ENCODE peak calls at places on chromosomes 6 and 20, in seven cellular contexts. M, W, L, N, K, Z and V are unnamed samples.

GRCh38 chr20:13644010-13644409 is 5.3 kb upstream of the TASP1 start:
- DNase-seq in M (no peak), W (no peak), L (peak; percentile 90), N (no peak), K (peak; percentile 21), Z (peak; percentile 34), V (peak; percentile 20)

GRCh38 chr6:25248100-25248499 is 31.1 kb upstream of the CARMIL1 start:
- DNase-seq in M (no peak), W (no peak), L (peak; percentile 88), N (no peak), K (peak; percentile 52), Z (peak; percentile 86), V (peak; percentile 60)

GRCh38 chr20:35560105-35560511 is 18.2 kb downstream of the ERGIC3 start:
- DNase-seq in M (no peak), W (no peak), L (no peak), N (no peak), K (no peak), Z (no peak), V (no peak)

GRCh38 chr6:113464536-113464935 is 392.6 kb upstream of the MARCKS start:
- DNase-seq in M (no peak), W (no peak), L (no peak), N (no peak), K (no peak), Z (no peak), V (no peak)

GRCh38 chr6:132004668-132005067 is 53.5 kb upstream of the CCN2 start:
- DNase-seq in M (no peak), W (no peak), L (no peak), N (no peak), K (peak; percentile 36), Z (no peak), V (no peak)

GRCh38 chr6:118102401-118102800 is 195.3 kb downstream of the SLC35F1 start:
- DNase-seq in M (no peak), W (no peak), L (no peak), N (no peak), K (no peak), Z (no peak), V (no peak)

GRCh38 chr6:1625352-1625773 is 15.6 kb downstream of the FOXC1 start:
- DNase-seq in M (no peak), W (no peak), L (no peak), N (no peak), K (peak; percentile 65), Z (no peak), V (no peak)

GRCh38 chr6:3326179-3326971 is 67.6 kb downstream of the PSMG4 start:
- DNase-seq in M (no peak), W (no peak), L (peak; percentile 74), N (no peak), K (peak; percentile 16), Z (no peak), V (no peak)

GRCh38 chr6:40894962-40895799 is 143.8 kb downstream of the UNC5CL start:
- DNase-seq in M (peak; percentile 56), W (no peak), L (peak; percentile 47), N (peak; percentile 12), K (peak; percentile 44), Z (peak; percentile 39), V (peak; percentile 57)

GRCh38 chr6:28142446-28142845 is 763 bp downstream of the ZKSCAN8 start:
- DNase-seq in M (no peak), W (no peak), L (peak; percentile 21), N (no peak), K (peak; percentile 38), Z (no peak), V (peak; percentile 40)

GRCh38 chr6:170208171-170208601 is 82.7 kb downstream of the DLL1 start:
- DNase-seq in M (no peak), W (no peak), L (no peak), N (peak; percentile 2), K (no peak), Z (no peak), V (no peak)

GRCh38 chr20:59955131-59955796 is 3.0 kb upstream of the CDH26 start:
- DNase-seq in M (no peak), W (no peak), L (no peak), N (no peak), K (no peak), Z (no peak), V (peak; percentile 8)

GRCh38 chr6:168334072-168334471 is 14.5 kb upstream of the DACT2 start:
- DNase-seq in M (no peak), W (no peak), L (no peak), N (no peak), K (no peak), Z (no peak), V (no peak)

GRCh38 chr20:24135786-24136185 is 147.2 kb upstream of the GGTLC1 start:
- DNase-seq in M (no peak), W (no peak), L (no peak), N (no peak), K (no peak), Z (no peak), V (no peak)

GRCh38 chr6:36727491-36728021 is 29.9 kb downstream of the RAB44 start:
- DNase-seq in M (no peak), W (no peak), L (peak; percentile 52), N (no peak), K (peak; percentile 5), Z (peak; percentile 42), V (peak; percentile 37)

GRCh38 chr6:37396571-37397185 is 36.3 kb upstream of the CMTR1 start:
- DNase-seq in M (no peak), W (no peak), L (peak; percentile 69), N (no peak), K (peak; percentile 84), Z (peak; percentile 29), V (peak; percentile 63)

GRCh38 chr20:33874129-33874528 is 63.0 kb downstream of the CHMP4B start:
- DNase-seq in M (no peak), W (no peak), L (no peak), N (no peak), K (no peak), Z (no peak), V (no peak)

GRCh38 chr6:107674995-107675738 is 148.9 kb downstream of the SCML4 start:
- DNase-seq in M (peak; percentile 90), W (peak; percentile 81), L (peak; percentile 77), N (peak; percentile 47), K (peak; percentile 86), Z (peak; percentile 83), V (peak; percentile 85)
- H3K4me3 ChIP-seq in M (peak overlapping the region; percentile 47), W (peak overlapping the region; percentile 9), L (no peak overlapping the region), N (peak overlapping the region; percentile 6), K (no peak overlapping the region), Z (no peak overlapping the region), V (no peak overlapping the region)

GRCh38 chr20:49184691-49185070 is 3.5 kb downstream of the STAU1 start:
- DNase-seq in M (no peak), W (no peak), L (no peak), N (no peak), K (no peak), Z (no peak), V (no peak)

GRCh38 chr20:49185071-49185757 is 2.9 kb downstream of the STAU1 start:
- DNase-seq in M (no peak), W (no peak), L (no peak), N (no peak), K (no peak), Z (no peak), V (no peak)

GRCh38 chr20:49187330-49188100 is 619 bp downstream of the STAU1 start:
- DNase-seq in M (peak; percentile 45), W (peak; percentile 5), L (peak; percentile 8), N (peak; percentile 6), K (peak; percentile 8), Z (no peak), V (no peak)

GRCh38 chr20:49186535-49187329 is 1.4 kb downstream of the STAU1 start:
- DNase-seq in M (peak; percentile 40), W (peak; percentile 52), L (peak; percentile 58), N (peak; percentile 55), K (peak; percentile 60), Z (peak; percentile 58), V (peak; percentile 55)

DNA sequence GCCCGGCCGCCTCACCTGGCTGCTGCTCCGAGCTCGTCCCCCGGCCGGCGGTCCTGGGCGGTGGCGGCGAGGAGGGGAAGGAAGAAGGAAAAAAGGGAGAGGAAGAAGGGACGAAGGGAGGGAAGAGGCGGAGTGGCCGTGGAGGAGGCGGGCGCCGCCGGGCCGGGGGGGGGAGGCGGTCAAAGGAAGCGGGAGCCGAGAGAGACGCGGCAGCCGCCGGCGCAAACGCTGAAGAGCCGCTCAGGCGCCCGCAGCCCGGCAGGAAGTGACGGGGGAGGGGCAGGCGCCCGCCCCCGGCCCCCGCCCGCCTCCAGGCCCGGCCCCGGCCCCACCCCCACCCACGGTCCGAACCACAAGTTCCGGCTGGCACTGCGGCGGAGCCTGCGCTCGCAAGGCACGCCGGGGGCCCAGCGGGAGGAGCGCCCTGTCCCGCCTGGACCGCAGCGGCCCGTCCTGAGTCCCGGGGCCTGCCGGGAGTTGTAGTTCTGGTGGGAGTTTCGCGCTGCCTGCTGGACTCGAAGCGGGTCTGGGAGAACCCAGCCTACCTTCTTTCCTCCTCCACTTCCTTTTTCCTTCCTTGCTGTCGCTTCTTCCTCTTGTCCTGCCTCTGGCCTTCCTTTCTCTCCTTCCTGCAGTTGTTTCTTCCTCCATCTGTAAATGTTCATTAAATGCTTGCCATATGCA is at the start of gene STAU1:
- DNase-seq in M (peak; percentile 94), W (peak; percentile 92), L (peak; percentile 94), N (peak; percentile 85), K (peak; percentile 94), Z (peak; percentile 97), V (peak; percentile 91)
- TF ChIP-seq CTCF in M (no peak), W (no peak), L (no peak), N (no peak), K (no peak), Z (no peak), V (no peak)

DNA sequence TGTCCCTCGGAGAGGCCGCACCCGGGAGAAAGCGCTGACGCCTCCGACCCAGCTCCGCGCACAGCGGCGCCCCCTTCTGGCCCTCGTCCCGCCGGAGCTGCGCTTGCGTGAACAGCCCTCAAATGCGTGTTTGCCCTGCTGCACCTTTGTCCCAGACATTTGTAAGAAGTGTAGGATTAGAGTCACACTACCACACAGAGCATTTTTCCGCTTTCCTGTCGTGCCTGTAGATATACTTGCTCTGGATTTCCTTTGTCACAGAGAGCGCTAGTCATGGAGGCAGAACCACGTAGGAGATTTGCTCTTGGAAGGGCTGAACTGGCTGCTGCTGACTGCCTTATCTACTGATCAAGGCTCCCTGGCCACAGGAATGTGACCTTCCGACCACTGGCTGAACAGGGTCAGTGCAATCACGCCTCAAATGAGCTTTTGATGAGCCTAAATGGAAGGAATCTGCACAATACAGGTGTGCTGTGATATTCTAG is 62.3 kb downstream of the PAX1 start:
- DNase-seq in M (peak; percentile 24), W (no peak), L (no peak), N (no peak), K (no peak), Z (no peak), V (no peak)
- H3K4me3 ChIP-seq in M (peak overlapping the region; percentile 7), W (no peak overlapping the region), L (no peak overlapping the region), N (no peak overlapping the region), K (no peak overlapping the region), Z (no peak overlapping the region), V (no peak overlapping the region)

DNA sequence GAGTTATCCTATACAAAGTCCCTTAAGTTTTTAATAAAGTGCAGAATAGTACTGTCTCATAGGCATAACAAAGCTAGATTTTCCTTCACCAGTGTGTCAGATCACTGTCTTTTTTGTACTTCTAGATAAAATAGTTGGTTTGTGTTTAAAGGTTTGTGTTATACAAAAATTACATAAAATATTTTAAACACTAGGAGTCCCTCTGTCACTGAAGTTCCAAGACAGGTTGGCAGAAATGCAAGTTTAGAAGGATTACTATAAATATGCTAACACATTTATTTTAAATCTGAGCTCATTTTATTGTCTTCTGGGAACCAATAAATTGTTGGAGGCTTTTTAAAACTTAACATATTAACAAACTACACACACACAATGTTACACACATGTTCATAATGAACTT is 30.8 kb upstream of the RUNX2 start:
- DNase-seq in M (no peak), W (no peak), L (no peak), N (no peak), K (peak; percentile 6), Z (no peak), V (no peak)
- TF ChIP-seq CTCF in M (no peak), W (no peak), L (no peak), N (no peak), K (no peak), Z (no peak), V (no peak)